ENCODE peak calls at places on chromosomes 12 and 14, in eight cellular contexts. V, E, P, U, A, J, F and S are unnamed samples.

GRCh38 chr12:94504386-94504785 is 44.7 kb upstream of the CEP83 start:
- DNase-seq in F (no peak), J (no peak), A (no peak), P (no peak), U (no peak), V (no peak), E (no peak), S (no peak)

GRCh38 chr14:79809849-79810612 is 401.3 kb downstream of the DIO2 start:
- DNase-seq in J (peak), U (peak), F (no peak), A (no peak), V (no peak), P (no peak), E (no peak), S (no peak)

GRCh38 chr12:113208041-113208934 is 13.0 kb upstream of the TPCN1 start:
- DNase-seq in F (no peak), U (peak), E (no peak), V (no peak), J (peak), P (no peak), A (no peak), S (no peak)

GRCh38 chr14:22838631-22839041 is 2.3 kb downstream of the MMP14 start:
- DNase-seq in V (no peak), E (no peak), J (peak), A (peak), U (peak), F (no peak), P (no peak), S (no peak)

GRCh38 chr12:127594351-127594970 is 672.5 kb upstream of the TMEM132C start:
- DNase-seq in J (no peak), A (no peak), U (no peak), V (no peak), F (no peak), E (peak), P (peak), S (no peak)

GRCh38 chr14:95695913-95696312 is 9.7 kb downstream of the TCL1B start:
- DNase-seq in V (no peak), A (no peak), F (no peak), P (no peak), E (no peak), U (peak), J (no peak), S (no peak)

GRCh38 chr12:92421042-92421441 is 275.4 kb upstream of the BTG1 start:
- DNase-seq in U (no peak), P (no peak), J (no peak), A (no peak), V (no peak), E (no peak), F (no peak), S (no peak)

GRCh38 chr12:124474709-124475108 is 92.7 kb downstream of the NCOR2 start:
- DNase-seq in E (no peak), A (no peak), J (no peak), F (no peak), P (no peak), V (peak), U (no peak), S (no peak)

GRCh38 chr12:51549637-51550036 is 41.4 kb upstream of the SCN8A start:
- DNase-seq in P (no peak), J (no peak), E (no peak), V (no peak), F (no peak), U (no peak), A (no peak), S (no peak)